ENCODE peak calls at places on chromosome 7, in eight cellular contexts. G is transverse colon, U is HCT116, T is suprapubic skin, C is breast epithelium, J is stomach, F is K562, X is sigmoid colon. A is an unnamed sample. For H3K9me3, the result is how much of the 10 kb centered on the place peaks cover.

GRCh38 chr7:48781783-48782182 is 142.6 kb upstream of the CDC14C start:
- DNase-seq in G (no peak), U (no peak), T (no peak), C (no peak), J (no peak), F (no peak), X (no peak), A (no peak)

GRCh38 chr7:44638611-44639557 is 32.5 kb downstream of the OGDH start:
- DNase-seq in G (peak), U (peak), T (peak), C (no peak), J (peak), F (peak), X (peak), A (peak)

GRCh38 chr7:148941598-148942280 is 57.6 kb upstream of the EZH2 start:
- DNase-seq in G (peak), U (peak), T (no peak), C (peak), J (peak), F (peak), X (peak), A (peak)

GRCh38 chr7:102436123-102436522 is 2.7 kb downstream of the ORAI2 start:
- DNase-seq in G (no peak), U (no peak), T (no peak), C (no peak), J (no peak), F (no peak), X (no peak), A (no peak)

GRCh38 chr7:115269486-115269885 is 347.6 kb downstream of the MDFIC start:
- DNase-seq in G (no peak), U (no peak), T (no peak), C (no peak), J (no peak), F (no peak), X (no peak), A (no peak)

GRCh38 chr7:82616059-82616723 is 172.6 kb upstream of the CACNA2D1 start:
- DNase-seq in G (no peak), U (no peak), T (no peak), C (no peak), J (no peak), F (no peak), X (no peak), A (no peak)

GRCh38 chr7:129990403-129991192 is 37.8 kb upstream of the UBE2H start:
- DNase-seq in G (no peak), U (no peak), T (no peak), C (no peak), J (no peak), F (no peak), X (no peak), A (peak)

GRCh38 chr7:73647725-73648592 is 19.7 kb upstream of the VPS37D start:
- DNase-seq in G (peak), U (no peak), T (no peak), C (no peak), J (peak), F (no peak), X (no peak), A (peak)

GRCh38 chr7:155340721-155341120 is 43.0 kb downstream of the INSIG1 start:
- DNase-seq in G (no peak), U (no peak), T (no peak), C (no peak), J (no peak), F (no peak), X (no peak), A (no peak)

GRCh38 chr7:117489911-117490310 is 10.1 kb downstream of the CFTR start:
- DNase-seq in G (no peak), U (no peak), T (no peak), C (no peak), J (no peak), F (no peak), X (no peak), A (no peak)

GRCh38 chr7:69837387-69838068 is 239.3 kb downstream of the AUTS2 start:
- DNase-seq in G (no peak), U (no peak), T (no peak), C (no peak), J (no peak), F (no peak), X (no peak), A (no peak)

GRCh38 chr7:131173148-131173890 is 154.4 kb upstream of the MKLN1 start:
- DNase-seq in G (no peak), U (peak), T (no peak), C (no peak), J (no peak), F (no peak), X (no peak), A (no peak)

GRCh38 chr7:129376778-129377700 is 57.2 kb upstream of the STRIP2 start:
- DNase-seq in G (no peak), U (no peak), T (no peak), C (no peak), J (no peak), F (no peak), X (no peak), A (no peak)

GRCh38 chr7:130397056-130397455 is 16.8 kb downstream of the CPA1 start:
- DNase-seq in G (no peak), U (no peak), T (no peak), C (no peak), J (no peak), F (no peak), X (no peak), A (no peak)

GRCh38 chr7:131141443-131141967 is 186.2 kb upstream of the MKLN1 start:
- DNase-seq in G (no peak), U (no peak), T (no peak), C (no peak), J (no peak), F (peak), X (no peak), A (no peak)

GRCh38 chr7:155597753-155598140 is 46.7 kb upstream of the RBM33 start:
- DNase-seq in G (no peak), U (no peak), T (no peak), C (no peak), J (peak), F (no peak), X (no peak), A (no peak)

GRCh38 chr7:188174-188573 is 4.2 kb upstream of the FAM20C start:
- DNase-seq in G (no peak), U (no peak), T (no peak), C (no peak), J (no peak), F (peak), X (no peak), A (no peak)

GRCh38 chr7:139075031-139075652 is 34.4 kb downstream of the ZC3HAV1 start:
- DNase-seq in G (peak), U (peak), T (peak), C (no peak), J (peak), F (peak), X (peak), A (no peak)

GRCh38 chr7:9242604-9243003 is 809.2 kb downstream of the NXPH1 start:
- DNase-seq in G (no peak), U (no peak), T (no peak), C (no peak), J (no peak), F (no peak), X (no peak), A (no peak)

GRCh38 chr7:148723166-148723559 is 24.5 kb downstream of the CUL1 start:
- DNase-seq in G (no peak), U (no peak), T (no peak), C (no peak), J (no peak), F (no peak), X (no peak), A (no peak)

GRCh38 chr7:127803626-127804025 is 151.6 kb downstream of the SND1 start:
- DNase-seq in G (no peak), U (no peak), T (no peak), C (no peak), J (no peak), F (peak), X (no peak), A (no peak)

GRCh38 chr7:42720871-42721835 is 190.7 kb downstream of the C7orf25 start:
- DNase-seq in G (no peak), U (no peak), T (no peak), C (no peak), J (no peak), F (no peak), X (no peak), A (no peak)

GRCh38 chr7:144454256-144455039 is 51.0 kb upstream of the NOBOX start:
- DNase-seq in G (no peak), U (peak), T (no peak), C (no peak), J (no peak), F (no peak), X (no peak), A (no peak)

GRCh38 chr7:129949292-129950133 is 3.2 kb downstream of the UBE2H start:
- DNase-seq in G (peak), U (peak), T (no peak), C (no peak), J (no peak), F (no peak), X (peak), A (no peak)

GRCh38 chr7:101743995-101744360 is 73.4 kb upstream of the CUX1 start:
- DNase-seq in G (peak), U (no peak), T (no peak), C (no peak), J (no peak), F (peak), X (no peak), A (no peak)

GRCh38 chr7:36207451-36208291 is 54.6 kb downstream of the EEPD1 start:
- DNase-seq in G (peak), U (no peak), T (no peak), C (no peak), J (peak), F (no peak), X (peak), A (peak)

GRCh38 chr7:27182861-27183681 is 2.0 kb downstream of the HOXA11 start:
- DNase-seq in G (peak), U (no peak), T (peak), C (peak), J (peak), F (no peak), X (peak), A (peak)

GRCh38 chr7:64882341-64883112 is 20.5 kb upstream of the ZNF273 start:
- DNase-seq in G (peak), U (no peak), T (peak), C (peak), J (peak), F (no peak), X (peak), A (peak)

GRCh38 chr7:135168489-135169140 is 1.9 kb downstream of the CYREN start:
- DNase-seq in G (no peak), U (no peak), T (no peak), C (no peak), J (no peak), F (no peak), X (no peak), A (peak)

GRCh38 chr7:130566168-130566897 is 74.4 kb downstream of the MEST start:
- DNase-seq in G (no peak), U (no peak), T (no peak), C (no peak), J (no peak), F (no peak), X (no peak), A (peak)

GRCh38 chr7:50068850-50069551 is 24.0 kb downstream of the ZPBP start:
- DNase-seq in G (peak), U (peak), T (no peak), C (no peak), J (peak), F (no peak), X (no peak), A (no peak)

GRCh38 chr7:1906087-1906830 is 236.2 kb downstream of the ELFN1 start:
- DNase-seq in G (no peak), U (no peak), T (no peak), C (no peak), J (no peak), F (no peak), X (no peak), A (peak)

GRCh38 chr7:31028006-31028405 is 24.1 kb upstream of the ADCYAP1R1 start:
- DNase-seq in G (no peak), U (no peak), T (no peak), C (no peak), J (no peak), F (no peak), X (no peak), A (peak)

GRCh38 chr7:94376281-94376680 is 18.4 kb upstream of the COL1A2 start:
- DNase-seq in G (no peak), U (no peak), T (no peak), C (no peak), J (no peak), F (no peak), X (no peak), A (no peak)

GRCh38 chr7:10122573-10123100 is 851.0 kb upstream of the PHF14 start:
- DNase-seq in G (no peak), U (no peak), T (no peak), C (no peak), J (no peak), F (no peak), X (no peak), A (no peak)

GRCh38 chr7:98802088-98802780 is 67.6 kb downstream of the TMEM130 start:
- DNase-seq in G (peak), U (peak), T (no peak), C (no peak), J (no peak), F (peak), X (no peak), A (no peak)

DNA sequence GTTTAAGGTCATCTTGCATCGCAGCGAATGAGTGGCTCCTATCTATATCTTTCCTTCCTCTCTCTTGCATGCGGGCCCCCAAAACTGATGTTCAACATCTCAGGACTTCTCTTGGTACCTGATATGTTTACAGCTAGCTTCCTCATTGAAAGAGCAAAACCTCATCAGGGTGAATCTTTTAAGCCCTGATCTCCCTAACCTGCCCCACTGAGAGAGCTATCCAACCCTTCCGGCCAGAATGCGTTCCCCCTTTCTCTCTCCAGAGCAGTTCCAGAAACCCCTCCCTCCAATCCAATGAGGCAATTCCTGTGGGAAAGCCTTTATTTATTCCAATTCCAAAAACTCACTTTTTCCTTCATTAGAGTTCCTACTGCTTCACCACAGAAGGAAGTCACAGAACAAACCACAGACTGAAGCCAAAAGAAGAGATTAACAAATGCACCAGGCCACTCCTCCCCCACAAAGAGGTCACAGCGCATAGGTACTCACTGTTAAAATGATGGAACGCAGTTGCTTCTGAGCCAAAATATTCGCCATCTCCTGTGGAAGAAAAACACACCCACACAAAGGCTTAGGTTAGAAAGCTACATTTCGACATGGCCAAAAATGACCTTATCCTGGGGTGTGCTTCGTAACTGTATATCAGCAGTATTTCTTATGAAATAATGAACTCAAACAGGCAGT is 232.4 kb downstream of the ELMO1 start:
- DNase-seq in G (no peak), U (no peak), T (no peak), C (no peak), J (no peak), F (no peak), X (no peak), A (no peak)
- TF ChIP-seq POLR2AphosphoS5 in G (no peak), U (no peak), T (no peak), C (no peak), J (peak), F (no peak), X (no peak), A (no peak)

GRCh38 chr7:22765609-22766008 is 38.6 kb downstream of the IL6 start:
- DNase-seq in G (no peak), U (no peak), T (no peak), C (no peak), J (no peak), F (no peak), X (no peak), A (no peak)

GRCh38 chr7:22758576-22758975 is 31.6 kb downstream of the IL6 start:
- DNase-seq in G (no peak), U (no peak), T (no peak), C (no peak), J (no peak), F (no peak), X (no peak), A (no peak)

GRCh38 chr7:22762866-22763265 is 35.9 kb downstream of the IL6 start:
- DNase-seq in G (no peak), U (no peak), T (no peak), C (no peak), J (no peak), F (no peak), X (no peak), A (no peak)

DNA sequence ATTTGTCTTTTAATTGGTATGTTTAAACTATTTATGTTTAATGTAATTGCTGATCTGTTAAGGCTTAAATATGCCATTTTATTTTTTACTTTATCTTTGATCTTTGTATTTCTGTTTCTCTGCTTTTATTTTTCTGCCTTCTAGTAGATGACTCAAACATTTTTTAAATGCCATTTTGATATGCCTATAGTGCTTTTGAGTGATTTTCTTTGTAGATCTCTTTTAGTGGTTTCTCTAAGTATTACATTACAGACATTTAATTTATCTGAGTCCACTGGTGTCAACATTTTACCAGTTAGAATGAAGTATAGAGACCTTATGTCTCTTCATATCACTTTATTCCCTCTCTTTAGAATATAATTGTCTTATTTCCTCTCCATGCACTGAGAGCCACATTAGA is 32.7 kb downstream of the IL6 start:
- DNase-seq in G (no peak), U (no peak), T (no peak), C (no peak), J (no peak), F (no peak), X (no peak), A (no peak)
- H3K9me3 ChIP-seq in G (under half), U (under half), T (under half), C (under half), J (under half), F (under half), X (under half), A (under half)

GRCh38 chr7:156725074-156725473 is 84.5 kb downstream of the RNF32 start:
- DNase-seq in G (no peak), U (no peak), T (no peak), C (no peak), J (no peak), F (no peak), X (no peak), A (no peak)
- TF ChIP-seq POLR2A in G (no peak), U (no peak), T (no peak), C (no peak), J (no peak), F (no peak), X (no peak), A (no peak)

GRCh38 chr7:41224063-41224763 is 478.7 kb downstream of the INHBA start:
- DNase-seq in G (no peak), U (peak), T (no peak), C (no peak), J (no peak), F (no peak), X (no peak), A (no peak)
- TF ChIP-seq POLR2AphosphoS5 in G (no peak), U (no peak), T (no peak), C (no peak), J (no peak), F (no peak), X (no peak), A (no peak)

A was measured in spleen.